ENCODE peak calls at places on chromosomes 11 and 22, in seven cellular contexts. One of them, this sample, is unnamed.

GRCh38 chr11:12159351-12160099 is 49.1 kb downstream of the MICAL2 start:
- DNase-seq in spleen: no peak
- DNase-seq in HT1080: peak; percentile 88
- DNase-seq in uterus: peak; percentile 56
- DNase-seq in T-helper 22 cell: no peak
- DNase-seq in Ammon's horn: peak; percentile 84
- DNase-seq in stimulated activated CD4-positive, alpha-beta T cell treated with anti-CD3 and anti-CD28 coated beads, Interleukin-12 subunit alpha, Interleukin-12 subunit beta, amount 100 ng/mL, for 4 hours: no peak
- DNase-seq in this sample: no peak

GRCh38 chr22:32577591-32577990 is 103.0 kb downstream of the FBXO7 start:
- DNase-seq in spleen: no peak
- DNase-seq in HT1080: no peak
- DNase-seq in uterus: no peak
- DNase-seq in T-helper 22 cell: no peak
- DNase-seq in Ammon's horn: no peak
- DNase-seq in stimulated activated CD4-positive, alpha-beta T cell treated with anti-CD3 and anti-CD28 coated beads, Interleukin-12 subunit alpha, Interleukin-12 subunit beta, amount 100 ng/mL, for 4 hours: no peak
- DNase-seq in this sample: no peak

GRCh38 chr22:35231585-35232084 is 25.7 kb upstream of the HMGXB4 start:
- DNase-seq in spleen: peak; percentile 87
- DNase-seq in HT1080: peak; percentile 67
- DNase-seq in uterus: peak; percentile 28
- DNase-seq in T-helper 22 cell: peak; percentile 33
- DNase-seq in Ammon's horn: peak; percentile 40
- DNase-seq in stimulated activated CD4-positive, alpha-beta T cell treated with anti-CD3 and anti-CD28 coated beads, Interleukin-12 subunit alpha, Interleukin-12 subunit beta, amount 100 ng/mL, for 4 hours: peak; percentile 65
- DNase-seq in this sample: peak; percentile 44

GRCh38 chr11:70471254-70471653 is 72.9 kb downstream of the CTTN start:
- DNase-seq in spleen: peak; percentile 47
- DNase-seq in HT1080: peak; percentile 66
- DNase-seq in uterus: no peak
- DNase-seq in T-helper 22 cell: no peak
- DNase-seq in Ammon's horn: no peak
- DNase-seq in stimulated activated CD4-positive, alpha-beta T cell treated with anti-CD3 and anti-CD28 coated beads, Interleukin-12 subunit alpha, Interleukin-12 subunit beta, amount 100 ng/mL, for 4 hours: no peak
- DNase-seq in this sample: no peak

GRCh38 chr11:120512727-120513435 is 1.3 kb downstream of the GRIK4 start:
- DNase-seq in spleen: peak; percentile 72
- DNase-seq in HT1080: no peak
- DNase-seq in uterus: no peak
- DNase-seq in T-helper 22 cell: no peak
- DNase-seq in Ammon's horn: peak; percentile 60
- DNase-seq in stimulated activated CD4-positive, alpha-beta T cell treated with anti-CD3 and anti-CD28 coated beads, Interleukin-12 subunit alpha, Interleukin-12 subunit beta, amount 100 ng/mL, for 4 hours: no peak
- DNase-seq in this sample: no peak

GRCh38 chr11:2268911-2269600 is 1.3 kb downstream of the ASCL2 start:
- DNase-seq in spleen: peak; percentile 91
- DNase-seq in HT1080: no peak
- DNase-seq in uterus: peak; percentile 49
- DNase-seq in T-helper 22 cell: no peak
- DNase-seq in Ammon's horn: no peak
- DNase-seq in stimulated activated CD4-positive, alpha-beta T cell treated with anti-CD3 and anti-CD28 coated beads, Interleukin-12 subunit alpha, Interleukin-12 subunit beta, amount 100 ng/mL, for 4 hours: peak; percentile 84
- DNase-seq in this sample: peak; percentile 52

GRCh38 chr11:32658639-32659406 is 75.2 kb downstream of the EIF3M start:
- DNase-seq in spleen: no peak
- DNase-seq in HT1080: peak; percentile 82
- DNase-seq in uterus: no peak
- DNase-seq in T-helper 22 cell: no peak
- DNase-seq in Ammon's horn: no peak
- DNase-seq in stimulated activated CD4-positive, alpha-beta T cell treated with anti-CD3 and anti-CD28 coated beads, Interleukin-12 subunit alpha, Interleukin-12 subunit beta, amount 100 ng/mL, for 4 hours: no peak
- DNase-seq in this sample: no peak

GRCh38 chr11:96015911-96016565 is 92.1 kb upstream of the MTMR2 start:
- DNase-seq in spleen: no peak
- DNase-seq in HT1080: no peak
- DNase-seq in uterus: no peak
- DNase-seq in T-helper 22 cell: peak; percentile 27
- DNase-seq in Ammon's horn: no peak
- DNase-seq in stimulated activated CD4-positive, alpha-beta T cell treated with anti-CD3 and anti-CD28 coated beads, Interleukin-12 subunit alpha, Interleukin-12 subunit beta, amount 100 ng/mL, for 4 hours: no peak
- DNase-seq in this sample: no peak

GRCh38 chr11:112118176-112118575 is 31.5 kb downstream of the SDHD start:
- DNase-seq in spleen: no peak
- DNase-seq in HT1080: no peak
- DNase-seq in uterus: no peak
- DNase-seq in T-helper 22 cell: no peak
- DNase-seq in Ammon's horn: no peak
- DNase-seq in stimulated activated CD4-positive, alpha-beta T cell treated with anti-CD3 and anti-CD28 coated beads, Interleukin-12 subunit alpha, Interleukin-12 subunit beta, amount 100 ng/mL, for 4 hours: no peak
- DNase-seq in this sample: no peak

GRCh38 chr22:41480397-41480735 is 11.4 kb downstream of the ACO2 start:
- DNase-seq in spleen: no peak
- DNase-seq in HT1080: no peak
- DNase-seq in uterus: no peak
- DNase-seq in T-helper 22 cell: no peak
- DNase-seq in Ammon's horn: peak; percentile 57
- DNase-seq in stimulated activated CD4-positive, alpha-beta T cell treated with anti-CD3 and anti-CD28 coated beads, Interleukin-12 subunit alpha, Interleukin-12 subunit beta, amount 100 ng/mL, for 4 hours: no peak
- DNase-seq in this sample: no peak

GRCh38 chr11:116193321-116194114 is 579.3 kb downstream of the BUD13 start:
- DNase-seq in spleen: no peak
- DNase-seq in HT1080: peak; percentile 13
- DNase-seq in uterus: peak; percentile 22
- DNase-seq in T-helper 22 cell: no peak
- DNase-seq in Ammon's horn: peak; percentile 26
- DNase-seq in stimulated activated CD4-positive, alpha-beta T cell treated with anti-CD3 and anti-CD28 coated beads, Interleukin-12 subunit alpha, Interleukin-12 subunit beta, amount 100 ng/mL, for 4 hours: no peak
- DNase-seq in this sample: peak; percentile 57

GRCh38 chr22:17257091-17257490 is 37.9 kb upstream of the ADA2 start:
- DNase-seq in spleen: no peak
- DNase-seq in HT1080: no peak
- DNase-seq in uterus: no peak
- DNase-seq in T-helper 22 cell: no peak
- DNase-seq in Ammon's horn: no peak
- DNase-seq in stimulated activated CD4-positive, alpha-beta T cell treated with anti-CD3 and anti-CD28 coated beads, Interleukin-12 subunit alpha, Interleukin-12 subunit beta, amount 100 ng/mL, for 4 hours: no peak
- DNase-seq in this sample: no peak

GRCh38 chr22:22892096-22893052 is 4.8 kb downstream of the IGLL5 start:
- DNase-seq in spleen: no peak
- DNase-seq in HT1080: no peak
- DNase-seq in uterus: no peak
- DNase-seq in T-helper 22 cell: no peak
- DNase-seq in Ammon's horn: no peak
- DNase-seq in stimulated activated CD4-positive, alpha-beta T cell treated with anti-CD3 and anti-CD28 coated beads, Interleukin-12 subunit alpha, Interleukin-12 subunit beta, amount 100 ng/mL, for 4 hours: no peak
- DNase-seq in this sample: no peak

GRCh38 chr22:48784701-48785503 is 1042.8 kb downstream of the BRD1 start:
- DNase-seq in spleen: no peak
- DNase-seq in HT1080: no peak
- DNase-seq in uterus: no peak
- DNase-seq in T-helper 22 cell: no peak
- DNase-seq in Ammon's horn: no peak
- DNase-seq in stimulated activated CD4-positive, alpha-beta T cell treated with anti-CD3 and anti-CD28 coated beads, Interleukin-12 subunit alpha, Interleukin-12 subunit beta, amount 100 ng/mL, for 4 hours: no peak
- DNase-seq in this sample: no peak

GRCh38 chr11:88535916-88536547 is 198.5 kb upstream of the CTSC start:
- DNase-seq in spleen: no peak
- DNase-seq in HT1080: peak; percentile 92
- DNase-seq in uterus: no peak
- DNase-seq in T-helper 22 cell: no peak
- DNase-seq in Ammon's horn: no peak
- DNase-seq in stimulated activated CD4-positive, alpha-beta T cell treated with anti-CD3 and anti-CD28 coated beads, Interleukin-12 subunit alpha, Interleukin-12 subunit beta, amount 100 ng/mL, for 4 hours: no peak
- DNase-seq in this sample: no peak

GRCh38 chr11:66183581-66184048 is 84.8 kb upstream of the RAB1B start:
- DNase-seq in spleen: no peak
- DNase-seq in HT1080: no peak
- DNase-seq in uterus: no peak
- DNase-seq in T-helper 22 cell: no peak
- DNase-seq in Ammon's horn: peak; percentile 16
- DNase-seq in stimulated activated CD4-positive, alpha-beta T cell treated with anti-CD3 and anti-CD28 coated beads, Interleukin-12 subunit alpha, Interleukin-12 subunit beta, amount 100 ng/mL, for 4 hours: no peak
- DNase-seq in this sample: no peak

GRCh38 chr22:44567846-44568493 is 69.9 kb upstream of the RTL6 start:
- DNase-seq in spleen: peak; percentile 79
- DNase-seq in HT1080: peak; percentile 15
- DNase-seq in uterus: no peak
- DNase-seq in T-helper 22 cell: no peak
- DNase-seq in Ammon's horn: no peak
- DNase-seq in stimulated activated CD4-positive, alpha-beta T cell treated with anti-CD3 and anti-CD28 coated beads, Interleukin-12 subunit alpha, Interleukin-12 subunit beta, amount 100 ng/mL, for 4 hours: peak; percentile 51
- DNase-seq in this sample: no peak

GRCh38 chr22:39230261-39231196 is 14.3 kb downstream of the PDGFB start:
- DNase-seq in spleen: no peak
- DNase-seq in HT1080: no peak
- DNase-seq in uterus: no peak
- DNase-seq in T-helper 22 cell: no peak
- DNase-seq in Ammon's horn: no peak
- DNase-seq in stimulated activated CD4-positive, alpha-beta T cell treated with anti-CD3 and anti-CD28 coated beads, Interleukin-12 subunit alpha, Interleukin-12 subunit beta, amount 100 ng/mL, for 4 hours: no peak
- DNase-seq in this sample: no peak

GRCh38 chr11:74492084-74492483 is 1.4 kb downstream of the LIPT2 start:
- DNase-seq in spleen: peak; percentile 78
- DNase-seq in HT1080: no peak
- DNase-seq in uterus: no peak
- DNase-seq in T-helper 22 cell: no peak
- DNase-seq in Ammon's horn: no peak
- DNase-seq in stimulated activated CD4-positive, alpha-beta T cell treated with anti-CD3 and anti-CD28 coated beads, Interleukin-12 subunit alpha, Interleukin-12 subunit beta, amount 100 ng/mL, for 4 hours: no peak
- DNase-seq in this sample: peak; percentile 15

GRCh38 chr22:39236321-39237275 is 8.2 kb downstream of the PDGFB start:
- DNase-seq in spleen: no peak
- DNase-seq in HT1080: peak; percentile 24
- DNase-seq in uterus: no peak
- DNase-seq in T-helper 22 cell: no peak
- DNase-seq in Ammon's horn: no peak
- DNase-seq in stimulated activated CD4-positive, alpha-beta T cell treated with anti-CD3 and anti-CD28 coated beads, Interleukin-12 subunit alpha, Interleukin-12 subunit beta, amount 100 ng/mL, for 4 hours: no peak
- DNase-seq in this sample: no peak

GRCh38 chr11:95092549-95093324 is 3.1 kb downstream of the ENDOD1 start:
- DNase-seq in spleen: no peak
- DNase-seq in HT1080: peak; percentile 94
- DNase-seq in uterus: no peak
- DNase-seq in T-helper 22 cell: no peak
- DNase-seq in Ammon's horn: no peak
- DNase-seq in stimulated activated CD4-positive, alpha-beta T cell treated with anti-CD3 and anti-CD28 coated beads, Interleukin-12 subunit alpha, Interleukin-12 subunit beta, amount 100 ng/mL, for 4 hours: no peak
- DNase-seq in this sample: peak; percentile 58

GRCh38 chr22:23542933-23543332 is 37.2 kb downstream of the IGLL1 start:
- DNase-seq in spleen: no peak
- DNase-seq in HT1080: no peak
- DNase-seq in uterus: no peak
- DNase-seq in T-helper 22 cell: no peak
- DNase-seq in Ammon's horn: no peak
- DNase-seq in stimulated activated CD4-positive, alpha-beta T cell treated with anti-CD3 and anti-CD28 coated beads, Interleukin-12 subunit alpha, Interleukin-12 subunit beta, amount 100 ng/mL, for 4 hours: no peak
- DNase-seq in this sample: no peak

GRCh38 chr22:49535527-49536125 is 292.0 kb downstream of the BRD1 start:
- DNase-seq in spleen: peak; percentile 54
- DNase-seq in HT1080: no peak
- DNase-seq in uterus: no peak
- DNase-seq in T-helper 22 cell: no peak
- DNase-seq in Ammon's horn: no peak
- DNase-seq in stimulated activated CD4-positive, alpha-beta T cell treated with anti-CD3 and anti-CD28 coated beads, Interleukin-12 subunit alpha, Interleukin-12 subunit beta, amount 100 ng/mL, for 4 hours: no peak
- DNase-seq in this sample: no peak

GRCh38 chr22:23786752-23787599 is at the start of gene SMARCB1:
- DNase-seq in spleen: peak; percentile 96
- DNase-seq in HT1080: peak; percentile 87
- DNase-seq in uterus: peak; percentile 94
- DNase-seq in T-helper 22 cell: peak; percentile 78
- DNase-seq in Ammon's horn: peak; percentile 87
- DNase-seq in stimulated activated CD4-positive, alpha-beta T cell treated with anti-CD3 and anti-CD28 coated beads, Interleukin-12 subunit alpha, Interleukin-12 subunit beta, amount 100 ng/mL, for 4 hours: peak; percentile 92
- DNase-seq in this sample: peak; percentile 95

This sample was measured in left colon.